ENCODE peak calls at places on chromosomes 3 and 15, in five cellular contexts. D is H1, H is GM12878, I is HepG2, L is NT2/D1. F is an unnamed sample.

GRCh38 chr15:69758810-69759410 is 306.3 kb downstream of the RPLP1 start:
- DNase-seq in D (no peak), H (peak), I (no peak), L (no peak), F (no peak)

GRCh38 chr3:50662408-50662807 is 12.3 kb upstream of the DOCK3 start:
- DNase-seq in D (no peak), H (no peak), I (no peak), L (no peak), F (no peak)

GRCh38 chr3:55017876-55018275 is 90.0 kb upstream of the LRTM1 start:
- DNase-seq in D (no peak), H (no peak), I (no peak), L (no peak), F (no peak)

GRCh38 chr3:71485903-71486302 is 97.6 kb downstream of the FOXP1 start:
- DNase-seq in D (no peak), H (no peak), I (no peak), L (no peak), F (no peak)

GRCh38 chr15:95998935-95999334 is 331.6 kb upstream of the NR2F2 start:
- DNase-seq in D (no peak), H (no peak), I (no peak), L (no peak), F (no peak)

GRCh38 chr3:18393906-18394305 is 31.2 kb downstream of the SATB1 start:
- DNase-seq in D (no peak), H (no peak), I (no peak), L (no peak), F (no peak)

GRCh38 chr3:8937064-8938020 is 25.9 kb downstream of the RAD18 start:
- DNase-seq in D (no peak), H (no peak), I (peak), L (no peak), F (no peak)

GRCh38 chr15:50993598-50993997 is 85.1 kb downstream of the AP4E1 start:
- DNase-seq in D (no peak), H (no peak), I (no peak), L (no peak), F (no peak)

GRCh38 chr3:2765002-2765579 is 345.1 kb downstream of the IL5RA start:
- DNase-seq in D (no peak), H (no peak), I (peak), L (peak), F (peak)

GRCh38 chr15:75037685-75038084 is 14.3 kb downstream of the PPCDC start:
- DNase-seq in D (no peak), H (no peak), I (no peak), L (no peak), F (no peak)

DNA sequence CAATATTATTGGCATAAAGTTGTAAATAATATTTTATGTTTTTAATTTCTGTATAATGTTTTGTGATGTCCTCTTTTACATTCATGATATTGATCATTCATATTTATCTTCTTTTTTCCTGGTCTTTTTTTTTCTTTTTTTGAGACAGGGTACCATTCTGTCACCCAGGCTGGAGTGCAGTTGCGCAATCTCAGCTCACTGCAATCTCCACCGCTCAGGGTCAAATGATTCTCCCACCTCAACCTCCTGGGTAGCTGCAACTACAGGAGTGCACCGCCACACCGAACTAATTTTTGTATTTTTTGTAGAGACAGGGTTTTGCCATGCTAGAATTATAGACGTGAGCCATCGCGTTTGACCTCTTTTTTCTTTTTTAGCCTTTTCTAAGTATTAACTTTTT is 52.9 kb downstream of the USF3 start:
- DNase-seq in D (no peak), H (no peak), I (no peak), L (no peak), F (no peak)
- TF ChIP-seq SUZ12 in D (no peak), H (no peak), I (no peak), L (no peak), F (no peak)

GRCh38 chr3:31753050-31753425 is 220.3 kb downstream of the STT3B start:
- DNase-seq in D (no peak), H (no peak), I (no peak), L (no peak), F (no peak)
- TF ChIP-seq SUZ12 in D (no peak), H (no peak), I (no peak), L (no peak), F (no peak)

GRCh38 chr3:51968883-51969674 is 1.8 kb upstream of the PCBP4 start:
- DNase-seq in D (no peak), H (no peak), I (no peak), L (no peak), F (no peak)

GRCh38 chr3:51969841-51970240 is 2.6 kb upstream of the PCBP4 start:
- DNase-seq in D (no peak), H (no peak), I (no peak), L (no peak), F (no peak)

GRCh38 chr3:51966941-51967383 is 292 bp downstream of the PCBP4 start:
- DNase-seq in D (peak), H (no peak), I (no peak), L (no peak), F (no peak)

GRCh38 chr3:51967384-51968174 is at the start of gene PCBP4:
- DNase-seq in D (peak), H (no peak), I (peak), L (no peak), F (peak)

GRCh38 chr3:51968175-51968681 is 974 bp upstream of the PCBP4 start:
- DNase-seq in D (no peak), H (no peak), I (peak), L (no peak), F (no peak)
- TF ChIP-seq SUZ12 in D (no peak), H (no peak), I (no peak), L (no peak), F (no peak)

DNA sequence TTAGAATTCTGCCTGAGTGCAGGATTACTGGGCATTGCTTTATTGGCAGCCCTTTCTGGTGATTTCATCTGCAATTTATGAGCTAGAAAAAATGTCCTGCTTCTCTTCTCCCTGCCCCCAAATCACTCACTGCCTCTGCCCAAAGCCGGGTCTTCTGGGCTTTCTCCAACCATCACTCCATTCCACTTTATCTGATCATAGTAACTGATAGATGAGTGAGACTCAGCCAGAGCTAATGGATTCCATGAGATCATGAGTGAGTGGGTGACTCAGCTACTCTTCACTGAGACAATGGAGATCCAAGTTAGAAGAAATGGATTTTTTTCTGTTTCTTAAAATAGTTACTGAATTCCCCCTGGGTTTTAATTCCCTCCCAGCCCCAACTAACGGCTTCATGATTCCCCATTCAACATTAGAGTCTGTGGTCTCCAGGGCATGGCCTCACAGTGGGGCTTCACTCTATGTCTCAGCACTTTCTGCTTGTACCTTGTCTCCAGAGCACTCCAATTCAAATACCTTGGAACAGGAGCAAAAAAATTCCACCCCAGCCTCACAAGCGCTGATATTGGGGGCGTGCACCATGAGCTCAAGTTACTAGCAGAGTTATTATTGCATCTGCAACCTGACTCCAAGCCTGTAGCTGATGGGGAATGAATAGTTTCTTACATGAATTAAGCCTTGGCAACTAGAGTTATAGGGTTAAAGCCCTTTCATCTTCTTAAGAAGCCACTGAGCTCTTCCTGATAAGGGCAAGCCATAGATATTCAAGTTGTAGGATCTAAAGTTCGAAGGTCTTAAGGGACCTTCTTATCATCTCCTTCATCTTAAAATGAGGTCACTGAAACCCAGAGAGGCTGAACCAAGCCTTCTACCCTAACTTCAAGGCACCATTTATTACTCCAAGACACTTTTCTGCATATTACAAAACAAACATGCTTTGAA is 85.9 kb downstream of the AGBL1 start:
- DNase-seq in D (no peak), H (no peak), I (no peak), L (no peak), F (no peak)
- TF ChIP-seq SUZ12 in D (no peak), H (no peak), I (no peak), L (no peak), F (no peak)

DNA sequence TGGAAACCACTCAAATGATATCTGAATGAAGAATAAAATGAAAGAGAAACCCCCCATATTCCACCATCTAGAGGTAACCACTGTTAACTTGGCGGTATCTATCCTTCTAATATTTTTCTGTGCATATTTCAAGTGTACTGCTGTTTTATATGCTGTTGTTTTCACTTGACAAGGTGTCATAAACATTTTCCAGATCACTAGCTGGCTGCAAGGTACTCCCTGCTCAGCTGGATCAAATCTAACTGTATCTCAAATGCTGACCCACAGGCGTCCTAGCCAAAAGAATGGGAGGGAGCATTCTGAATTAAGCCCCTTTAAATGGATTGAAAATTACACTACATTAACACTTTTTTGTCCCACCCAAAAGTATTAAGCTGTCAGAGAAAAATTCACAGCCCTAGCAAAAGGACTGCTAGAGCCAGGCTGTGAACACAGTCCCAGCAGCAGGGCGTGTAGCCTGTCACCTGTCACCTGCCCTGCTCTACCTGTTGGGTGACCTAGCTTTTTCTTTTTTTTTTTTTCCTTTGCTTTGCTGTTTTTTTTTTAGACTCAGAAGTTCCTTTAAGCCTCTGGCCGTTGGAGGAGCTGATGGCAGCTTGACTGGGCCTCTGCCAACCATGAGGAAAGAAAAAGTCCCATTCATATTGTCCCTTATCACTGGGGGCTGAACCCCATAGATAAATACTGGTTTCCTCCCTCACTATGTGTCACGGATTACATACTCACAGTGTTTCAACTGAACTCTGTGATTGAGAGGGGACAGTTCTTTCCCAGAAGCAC is 93.7 kb upstream of the TSC22D2 start:
- DNase-seq in D (no peak), H (no peak), I (no peak), L (no peak), F (no peak)
- TF ChIP-seq SUZ12 in D (no peak), H (no peak), I (no peak), L (no peak), F (no peak)

DNA sequence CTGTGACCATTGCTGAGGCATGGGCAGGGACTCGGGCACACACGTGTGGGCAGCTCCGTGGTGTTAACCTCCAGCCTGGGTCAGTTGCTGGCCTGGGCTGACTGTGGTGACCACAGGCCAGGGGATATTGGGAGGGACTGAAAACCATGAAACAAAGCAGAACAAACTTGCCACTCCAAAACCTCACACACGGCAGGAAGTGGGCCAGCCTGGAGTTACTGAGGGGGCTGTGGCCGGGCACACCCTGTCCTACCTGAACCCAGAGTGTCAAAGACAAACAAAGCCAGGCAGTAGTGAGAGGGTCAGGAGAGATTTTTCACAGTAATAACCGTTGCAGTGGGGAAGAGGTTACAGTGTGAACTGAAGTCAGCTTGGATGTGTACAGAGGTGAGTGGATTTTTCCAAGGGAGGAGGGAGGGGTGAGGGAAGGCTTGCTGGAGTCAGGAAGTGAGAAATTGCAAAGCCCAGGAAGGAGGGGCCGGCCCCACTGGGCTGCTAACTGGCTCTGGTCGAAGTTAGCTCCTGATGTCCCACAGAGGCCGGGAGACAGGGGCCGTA is 40.0 kb upstream of the ATP10A start:
- DNase-seq in D (no peak), H (no peak), I (no peak), L (no peak), F (no peak)
- TF ChIP-seq SUZ12 in D (no peak), H (no peak), I (no peak), L (no peak), F (no peak)

DNA sequence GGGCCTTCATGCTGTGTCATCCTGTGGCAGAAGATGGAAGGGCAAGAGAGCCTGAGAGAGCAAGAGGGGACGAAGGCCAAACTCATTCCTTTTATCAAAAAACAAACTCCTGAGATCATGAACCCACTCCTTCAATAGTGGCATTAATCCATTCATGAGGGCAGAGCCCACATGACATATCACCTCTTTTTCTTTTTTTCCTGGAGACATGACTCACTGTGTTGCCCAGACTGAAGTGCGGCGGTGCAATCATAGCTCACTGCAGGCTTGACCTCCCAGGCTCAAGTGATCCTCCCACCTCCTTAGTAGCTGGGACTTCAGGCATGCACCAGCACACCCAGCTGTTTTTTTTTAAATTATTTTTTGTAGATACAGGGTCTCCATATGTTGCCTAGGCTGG is 92.0 kb upstream of the RNU6-1 start:
- DNase-seq in D (no peak), H (no peak), I (no peak), L (no peak), F (no peak)
- TF ChIP-seq SUZ12 in D (no peak), H (no peak), I (no peak), L (no peak), F (no peak)

GRCh38 chr3:124268355-124268754 is 276.4 kb upstream of the ROPN1 start:
- DNase-seq in D (no peak), H (no peak), I (no peak), L (no peak), F (no peak)

GRCh38 chr3:124269619-124270018 is 277.7 kb upstream of the ROPN1 start:
- DNase-seq in D (no peak), H (no peak), I (no peak), L (no peak), F (no peak)

GRCh38 chr3:124263168-124263567 is 271.2 kb upstream of the ROPN1 start:
- DNase-seq in D (no peak), H (no peak), I (no peak), L (no peak), F (no peak)

GRCh38 chr3:124267406-124267805 is 275.5 kb upstream of the ROPN1 start:
- DNase-seq in D (no peak), H (no peak), I (no peak), L (no peak), F (no peak)

DNA sequence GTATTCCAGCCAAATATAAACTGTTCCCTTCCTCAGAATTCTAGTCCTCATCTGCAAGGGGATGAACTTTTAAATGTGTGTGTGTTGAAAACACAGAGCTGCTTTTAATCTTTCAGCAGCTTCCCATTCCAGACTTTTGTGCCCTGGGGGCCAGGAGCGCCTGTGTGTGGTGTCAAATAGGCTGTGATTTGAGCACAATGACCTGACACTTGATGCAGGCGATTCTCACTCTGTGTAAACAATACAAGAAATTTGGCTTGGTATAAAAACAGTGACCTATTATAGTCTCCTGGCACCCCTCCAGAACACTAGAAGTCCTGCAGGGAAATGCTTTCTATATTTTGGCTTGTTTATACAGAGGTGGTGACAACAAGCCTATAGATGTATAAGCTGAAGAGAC is 274.6 kb upstream of the ROPN1 start:
- DNase-seq in D (no peak), H (no peak), I (no peak), L (no peak), F (peak)
- TF ChIP-seq SUZ12 in D (no peak), H (no peak), I (no peak), L (no peak), F (no peak)

DNA sequence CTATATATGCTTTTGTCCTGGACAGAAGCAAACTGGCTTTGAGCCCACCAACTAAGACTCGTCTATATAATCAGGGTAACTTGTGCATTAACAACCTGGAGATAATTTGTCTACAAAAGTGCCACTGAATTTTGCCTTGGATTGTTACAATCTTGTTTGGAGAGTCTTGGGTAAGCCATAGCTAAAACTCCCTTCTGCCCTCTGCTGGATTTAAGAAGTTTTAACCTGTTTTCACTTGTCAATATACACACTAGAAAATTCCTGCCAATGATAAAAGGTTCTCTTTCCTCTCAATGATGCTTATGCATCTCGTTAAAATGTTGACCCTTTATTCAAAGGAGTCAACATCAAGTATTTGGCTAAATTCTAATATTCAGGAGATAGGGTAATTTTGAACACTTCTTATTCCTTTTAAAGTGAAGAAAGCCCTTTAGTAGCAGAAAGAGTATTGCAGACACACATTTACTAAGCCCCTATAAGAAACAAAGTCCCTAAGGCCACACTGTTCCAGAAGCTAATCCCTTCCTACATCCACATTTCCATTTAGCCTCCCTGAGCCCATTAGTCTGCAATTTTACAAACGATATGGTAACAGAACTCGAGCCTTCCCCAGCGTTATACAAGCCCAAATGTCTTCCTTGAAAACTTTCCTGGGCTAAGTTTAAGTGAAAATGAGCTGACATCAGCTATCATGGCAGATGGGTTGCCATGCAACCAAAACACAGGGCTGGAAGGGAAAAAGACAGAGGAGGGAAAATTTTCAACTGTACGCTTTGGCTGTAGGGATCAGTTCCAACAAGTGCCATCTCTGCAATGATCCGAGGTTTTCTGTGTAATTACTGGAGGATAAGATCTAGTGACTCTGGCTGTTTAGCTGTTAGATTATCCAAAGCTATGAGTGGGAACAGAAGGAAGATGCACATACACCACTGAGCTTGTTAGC is 75.9 kb upstream of the FGF12 start:
- DNase-seq in D (no peak), H (no peak), I (peak), L (peak), F (peak)
- TF ChIP-seq SUZ12 in D (no peak), H (no peak), I (no peak), L (no peak), F (no peak)

F was measured in HEK293T.